ENCODE peak calls at places on chromosomes 16 and 17, in nine cellular contexts. R, O, B, I, G, P, Q, U and J are unnamed samples.

GRCh38 chr17:59620518-59621259 is 994 bp downstream of the CLTC start:
- DNase-seq in R (no peak), O (peak), B (no peak), I (no peak), G (peak), P (peak), Q (peak), U (peak), J (peak)

GRCh38 chr17:48162946-48163506 is 55.5 kb downstream of the SNX11 start:
- DNase-seq in R (no peak), O (no peak), B (no peak), I (no peak), G (no peak), P (peak), Q (no peak), U (no peak), J (no peak)

GRCh38 chr17:21167303-21167702 is 40.5 kb downstream of the DHRS7B start:
- DNase-seq in R (no peak), O (no peak), B (no peak), I (peak), G (no peak), P (no peak), Q (peak), U (no peak), J (no peak)

GRCh38 chr17:3003401-3004149 is 59.8 kb downstream of the OR1D5 start:
- DNase-seq in R (no peak), O (no peak), B (no peak), I (no peak), G (no peak), P (no peak), Q (no peak), U (no peak), J (no peak)

GRCh38 chr17:75047398-75048098 is 523 bp downstream of the KCTD2 start:
- DNase-seq in R (no peak), O (peak), B (no peak), I (no peak), G (no peak), P (no peak), Q (no peak), U (no peak), J (no peak)

GRCh38 chr16:85429776-85430522 is 183.2 kb upstream of the GSE1 start:
- DNase-seq in R (no peak), O (no peak), B (no peak), I (no peak), G (no peak), P (no peak), Q (no peak), U (no peak), J (no peak)

GRCh38 chr17:49438885-49439284 is 24.2 kb upstream of the PHB1 start:
- DNase-seq in R (no peak), O (no peak), B (peak), I (no peak), G (no peak), P (no peak), Q (no peak), U (no peak), J (peak)

GRCh38 chr17:48927978-48928716 is 16.5 kb downstream of the SNF8 start:
- DNase-seq in R (no peak), O (no peak), B (no peak), I (no peak), G (no peak), P (no peak), Q (no peak), U (no peak), J (no peak)

GRCh38 chr16:80337786-80338185 is 203.0 kb upstream of the DYNLRB2 start:
- DNase-seq in R (no peak), O (no peak), B (no peak), I (no peak), G (no peak), P (no peak), Q (no peak), U (no peak), J (peak)

GRCh38 chr16:30187971-30188561 is 4.7 kb downstream of the CORO1A start:
- DNase-seq in R (no peak), O (no peak), B (peak), I (no peak), G (no peak), P (no peak), Q (no peak), U (no peak), J (no peak)

GRCh38 chr16:9843424-9844013 is 338.7 kb downstream of the GRIN2A start:
- DNase-seq in R (no peak), O (no peak), B (no peak), I (no peak), G (no peak), P (no peak), Q (peak), U (no peak), J (no peak)

GRCh38 chr17:76914937-76915336 is 46.7 kb downstream of the MGAT5B start:
- DNase-seq in R (no peak), O (no peak), B (no peak), I (no peak), G (no peak), P (no peak), Q (no peak), U (no peak), J (no peak)

GRCh38 chr16:24526701-24527470 is 12.5 kb upstream of the RBBP6 start:
- DNase-seq in R (no peak), O (no peak), B (no peak), I (no peak), G (no peak), P (peak), Q (no peak), U (no peak), J (no peak)

GRCh38 chr16:88596477-88596876 is 26.3 kb downstream of the ZC3H18 start:
- DNase-seq in R (no peak), O (no peak), B (no peak), I (no peak), G (no peak), P (no peak), Q (peak), U (no peak), J (no peak)

GRCh38 chr17:80630721-80631120 is 86.1 kb downstream of the RPTOR start:
- DNase-seq in R (no peak), O (no peak), B (no peak), I (no peak), G (no peak), P (no peak), Q (no peak), U (no peak), J (no peak)

GRCh38 chr17:4087911-4088693 is 54.7 kb downstream of the ZZEF1 start:
- DNase-seq in R (no peak), O (no peak), B (no peak), I (no peak), G (no peak), P (peak), Q (peak), U (no peak), J (no peak)

GRCh38 chr17:37147301-37147812 is 198.6 kb downstream of the AATF start:
- DNase-seq in R (no peak), O (no peak), B (no peak), I (no peak), G (peak), P (peak), Q (no peak), U (no peak), J (no peak)

GRCh38 chr16:10729649-10730048 is 14.0 kb upstream of the NUBP1 start:
- DNase-seq in R (no peak), O (no peak), B (peak), I (no peak), G (no peak), P (peak), Q (peak), U (no peak), J (no peak)

GRCh38 chr17:41917957-41918391 is 777 bp downstream of the ACLY start:
- DNase-seq in R (no peak), O (peak), B (peak), I (no peak), G (peak), P (peak), Q (no peak), U (peak), J (peak)

GRCh38 chr16:22677024-22677830 is 136.7 kb upstream of the HS3ST2 start:
- DNase-seq in R (no peak), O (no peak), B (no peak), I (no peak), G (no peak), P (no peak), Q (no peak), U (no peak), J (peak)

GRCh38 chr17:12619444-12620199 is 46.1 kb upstream of the MYOCD start:
- DNase-seq in R (peak), O (no peak), B (no peak), I (no peak), G (no peak), P (no peak), Q (peak), U (no peak), J (no peak)

GRCh38 chr17:81909966-81910839 is 996 bp downstream of the PCYT2 start:
- DNase-seq in R (no peak), O (peak), B (no peak), I (no peak), G (no peak), P (no peak), Q (no peak), U (no peak), J (no peak)

GRCh38 chr17:18280239-18280638 is 19.8 kb downstream of the MIEF2 start:
- DNase-seq in R (no peak), O (no peak), B (no peak), I (no peak), G (no peak), P (no peak), Q (no peak), U (no peak), J (no peak)

GRCh38 chr17:54937426-54937825 is 31.0 kb downstream of the COX11 start:
- DNase-seq in R (no peak), O (no peak), B (no peak), I (no peak), G (no peak), P (no peak), Q (no peak), U (no peak), J (no peak)

GRCh38 chr16:67082891-67083290 is 26.9 kb upstream of the PHAF1 start:
- DNase-seq in R (no peak), O (no peak), B (no peak), I (no peak), G (no peak), P (no peak), Q (peak), U (no peak), J (no peak)

GRCh38 chr17:28961391-28961790 is 10.1 kb upstream of the PHF12 start:
- DNase-seq in R (no peak), O (no peak), B (peak), I (no peak), G (no peak), P (no peak), Q (no peak), U (no peak), J (no peak)

GRCh38 chr17:4896332-4897197 is 2.8 kb upstream of the C17orf107 start:
- DNase-seq in R (no peak), O (no peak), B (no peak), I (no peak), G (no peak), P (no peak), Q (no peak), U (no peak), J (peak)

GRCh38 chr16:66084306-66084705 is 282.2 kb upstream of the CDH5 start:
- DNase-seq in R (no peak), O (no peak), B (no peak), I (no peak), G (no peak), P (no peak), Q (peak), U (no peak), J (no peak)

GRCh38 chr16:22300427-22301071 is 3.3 kb downstream of the POLR3E start:
- DNase-seq in R (no peak), O (peak), B (no peak), I (no peak), G (peak), P (peak), Q (peak), U (no peak), J (no peak)

GRCh38 chr17:3418222-3418621 is 7.1 kb downstream of the OR3A3 start:
- DNase-seq in R (no peak), O (no peak), B (no peak), I (no peak), G (no peak), P (no peak), Q (no peak), U (no peak), J (no peak)

GRCh38 chr16:30131869-30132475 is 9.0 kb upstream of the MAPK3 start:
- DNase-seq in R (no peak), O (no peak), B (no peak), I (no peak), G (no peak), P (no peak), Q (peak), U (no peak), J (no peak)

GRCh38 chr16:68279726-68280125 is 15.4 kb downstream of the SLC7A6 start:
- DNase-seq in R (no peak), O (no peak), B (no peak), I (no peak), G (no peak), P (no peak), Q (no peak), U (no peak), J (no peak)

GRCh38 chr16:68283346-68283745 is 19.0 kb downstream of the SLC7A6 start:
- DNase-seq in R (no peak), O (no peak), B (no peak), I (no peak), G (no peak), P (no peak), Q (no peak), U (no peak), J (no peak)

GRCh38 chr16:68282064-68282452 is 17.7 kb downstream of the SLC7A6 start:
- DNase-seq in R (no peak), O (no peak), B (no peak), I (no peak), G (no peak), P (no peak), Q (no peak), U (no peak), J (no peak)

GRCh38 chr16:68281368-68282063 is 17.2 kb downstream of the SLC7A6 start:
- DNase-seq in R (no peak), O (no peak), B (no peak), I (no peak), G (peak), P (no peak), Q (no peak), U (no peak), J (no peak)

GRCh38 chr16:68280160-68280559 is 15.8 kb downstream of the SLC7A6 start:
- DNase-seq in R (no peak), O (no peak), B (no peak), I (no peak), G (no peak), P (no peak), Q (no peak), U (no peak), J (no peak)
- H3K4me3 ChIP-seq in R (no peak), O (no peak), B (no peak), I (no peak), G (no peak), P (no peak), Q (no peak), U (no peak), J (no peak)

DNA sequence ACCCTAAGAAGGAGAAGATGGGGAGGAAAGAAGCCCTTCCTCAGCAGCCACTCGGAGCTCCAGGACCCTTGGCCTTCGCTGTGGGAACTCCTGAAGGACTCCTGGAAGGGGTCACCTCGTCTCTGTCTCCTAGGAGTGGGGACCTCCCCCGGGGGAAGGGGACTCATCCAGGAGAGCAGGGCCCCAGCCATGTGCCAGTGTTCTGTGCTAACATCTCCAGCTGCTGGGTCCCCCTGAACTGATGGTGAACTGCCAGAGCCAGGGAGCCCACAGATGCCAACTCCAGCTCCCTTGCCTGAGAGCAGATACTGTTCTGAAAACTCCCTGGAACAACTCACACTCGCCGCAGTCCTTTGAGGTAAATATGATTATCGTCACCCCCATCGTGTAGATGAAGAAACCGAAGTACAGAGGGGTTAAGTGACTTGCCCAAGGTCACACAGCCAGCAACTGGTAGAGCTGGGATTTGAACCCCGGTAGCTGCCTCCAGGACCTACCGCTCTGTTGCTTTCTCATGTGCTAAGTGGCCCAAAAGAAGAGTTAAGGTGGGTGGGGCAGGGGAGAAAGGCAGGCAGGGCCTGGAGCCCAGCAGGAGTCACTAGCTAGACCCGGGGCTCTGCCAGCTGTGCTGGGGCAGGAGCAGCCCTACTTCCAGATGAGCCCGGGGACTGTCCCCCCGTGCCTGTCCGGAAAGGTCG is 10.5 kb downstream of the TIMM22 start:
- DNase-seq in R (no peak), O (no peak), B (no peak), I (no peak), G (no peak), P (no peak), Q (no peak), U (no peak), J (peak)
- H3K4me3 ChIP-seq in R (no peak), O (no peak), B (no peak), I (no peak), G (no peak), P (no peak), Q (no peak), U (no peak), J (peak)

GRCh38 chr16:78310990-78311561 is 211.6 kb downstream of the WWOX start:
- DNase-seq in R (no peak), O (no peak), B (no peak), I (no peak), G (no peak), P (no peak), Q (peak), U (no peak), J (no peak)
- H3K4me3 ChIP-seq in R (no peak), O (no peak), B (no peak), I (no peak), G (no peak), P (no peak), Q (no peak), U (no peak), J (no peak)

DNA sequence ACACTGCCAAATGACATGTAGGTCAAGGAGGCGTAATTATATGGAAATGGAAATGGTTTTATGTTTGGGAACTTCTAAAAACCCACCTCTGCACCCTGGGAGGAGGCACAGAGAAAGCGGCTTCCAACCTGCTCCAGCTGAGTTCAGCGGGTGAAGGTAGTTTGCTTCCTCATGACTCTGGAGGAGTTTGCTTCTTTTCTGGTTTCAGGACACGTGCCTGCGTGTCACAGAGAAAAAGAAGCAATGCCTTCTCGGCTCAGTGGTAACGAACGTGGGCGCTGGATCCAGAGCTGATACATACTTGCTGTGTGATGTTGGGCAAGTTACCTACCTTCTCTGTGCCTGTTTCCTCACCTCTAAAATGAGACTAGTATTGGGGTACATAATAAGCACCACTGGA is 22.1 kb downstream of the GPR139 start:
- DNase-seq in R (no peak), O (no peak), B (no peak), I (no peak), G (no peak), P (no peak), Q (no peak), U (no peak), J (no peak)
- H3K4me3 ChIP-seq in R (no peak), O (no peak), B (no peak), I (no peak), G (no peak), P (no peak), Q (no peak), U (no peak), J (no peak)

DNA sequence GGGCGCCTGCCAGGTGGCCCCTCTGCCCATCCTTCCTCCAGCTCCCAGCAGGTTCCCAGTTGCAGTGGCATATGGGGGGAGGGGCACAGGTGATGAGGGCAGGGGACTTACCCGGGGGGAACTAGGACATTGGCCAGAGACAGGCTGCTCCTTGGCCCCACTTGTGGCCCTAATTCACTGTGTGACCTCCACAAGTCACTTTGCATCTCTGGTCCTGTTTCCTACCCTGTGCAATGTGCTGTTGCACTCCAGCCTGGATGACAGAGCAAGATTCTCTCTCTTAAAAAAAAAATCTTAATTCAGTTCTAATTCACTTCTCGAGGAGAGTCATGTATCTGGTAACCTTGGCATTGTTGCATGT is 46.4 kb upstream of the AMZ2 start:
- DNase-seq in R (no peak), O (no peak), B (no peak), I (no peak), G (no peak), P (no peak), Q (no peak), U (no peak), J (no peak)
- H3K4me3 ChIP-seq in R (no peak), O (no peak), B (no peak), I (no peak), G (no peak), P (no peak), Q (no peak), U (no peak), J (no peak)

GRCh38 chr17:27469256-27469655 is 13.0 kb downstream of the KSR1 start:
- DNase-seq in R (no peak), O (no peak), B (no peak), I (no peak), G (no peak), P (no peak), Q (no peak), U (no peak), J (no peak)

GRCh38 chr17:27475070-27475673 is 18.9 kb downstream of the KSR1 start:
- DNase-seq in R (no peak), O (no peak), B (no peak), I (no peak), G (no peak), P (no peak), Q (no peak), U (no peak), J (no peak)

GRCh38 chr17:27473748-27474609 is 17.7 kb downstream of the KSR1 start:
- DNase-seq in R (no peak), O (peak), B (no peak), I (no peak), G (peak), P (no peak), Q (no peak), U (no peak), J (no peak)

GRCh38 chr17:27473190-27473747 is 17.0 kb downstream of the KSR1 start:
- DNase-seq in R (no peak), O (no peak), B (no peak), I (no peak), G (no peak), P (no peak), Q (no peak), U (no peak), J (no peak)

GRCh38 chr17:27471321-27472269 is 15.3 kb downstream of the KSR1 start:
- DNase-seq in R (no peak), O (no peak), B (no peak), I (no peak), G (peak), P (no peak), Q (no peak), U (no peak), J (no peak)
- H3K4me3 ChIP-seq in R (no peak), O (no peak), B (no peak), I (no peak), G (peak), P (no peak), Q (no peak), U (no peak), J (no peak)

GRCh38 chr17:62781826-62782225 is 26.3 kb downstream of the MARCHF10 start:
- DNase-seq in R (no peak), O (no peak), B (no peak), I (no peak), G (no peak), P (peak), Q (peak), U (no peak), J (no peak)

GRCh38 chr17:62780951-62781350 is 27.2 kb downstream of the MARCHF10 start:
- DNase-seq in R (no peak), O (no peak), B (no peak), I (no peak), G (no peak), P (peak), Q (peak), U (no peak), J (no peak)

GRCh38 chr17:62781356-62781755 is 26.8 kb downstream of the MARCHF10 start:
- DNase-seq in R (no peak), O (no peak), B (no peak), I (no peak), G (no peak), P (no peak), Q (peak), U (no peak), J (no peak)

GRCh38 chr17:62780273-62780672 is 27.8 kb downstream of the MARCHF10 start:
- DNase-seq in R (no peak), O (no peak), B (no peak), I (no peak), G (no peak), P (peak), Q (no peak), U (no peak), J (no peak)

GRCh38 chr17:62778990-62779681 is 29.0 kb downstream of the MARCHF10 start:
- DNase-seq in R (peak), O (no peak), B (no peak), I (peak), G (no peak), P (peak), Q (peak), U (no peak), J (no peak)
- H3K4me3 ChIP-seq in R (no peak), O (no peak), B (no peak), I (peak), G (no peak), P (peak), Q (peak), U (no peak), J (no peak)